ENCODE peak calls at places on chromosomes 7 and 10, in six cellular contexts. C is cardiac muscle cell; P is caudate nucleus; K is CD8-positive, alpha-beta memory T cell; U is WERI-Rb-1; Z is PC-3. T is an unnamed sample.

GRCh38 chr7:95824586-95824985 is 52.2 kb downstream of the DYNC1I1 start:
- DNase-seq in C (no peak), P (no peak), Z (no peak), K (no peak), U (no peak), T (no peak)

GRCh38 chr10:120979435-120980315 is 128.5 kb downstream of the WDR11 start:
- DNase-seq in P (no peak), Z (no peak), K (no peak), C (peak), U (peak), T (no peak)

GRCh38 chr10:125113661-125114388 is 46.5 kb downstream of the CTBP2 start:
- DNase-seq in P (no peak), U (no peak), K (no peak), C (peak), Z (no peak), T (no peak)

GRCh38 chr10:130022501-130023299 is 58.6 kb upstream of the EBF3 start:
- DNase-seq in K (no peak), U (peak), Z (peak), P (no peak), C (peak), T (no peak)

GRCh38 chr7:24388212-24388611 is 104.2 kb downstream of the NPY start:
- DNase-seq in K (no peak), U (no peak), Z (no peak), C (no peak), P (no peak), T (no peak)

GRCh38 chr10:97154162-97154561 is 31.6 kb downstream of the SLIT1 start:
- DNase-seq in U (no peak), C (no peak), Z (no peak), P (no peak), K (no peak), T (no peak)

GRCh38 chr7:1693991-1694524 is 24.0 kb downstream of the ELFN1 start:
- DNase-seq in P (peak), K (no peak), Z (peak), C (peak), U (peak), T (no peak)

GRCh38 chr7:125573131-125573530 is 643.5 kb upstream of the POT1 start:
- DNase-seq in U (no peak), Z (no peak), C (no peak), P (no peak), K (no peak), T (no peak)

GRCh38 chr10:27759483-27760281 is 14.1 kb upstream of the MKX start:
- DNase-seq in C (no peak), Z (peak), K (no peak), P (no peak), U (no peak), T (no peak)

GRCh38 chr10:35794703-35795102 is 152.6 kb upstream of the FZD8 start:
- DNase-seq in K (no peak), P (no peak), Z (no peak), C (peak), U (no peak), T (no peak)

GRCh38 chr10:113520606-113521481 is 32.0 kb upstream of the HABP2 start:
- DNase-seq in K (no peak), U (peak), Z (peak), P (peak), C (peak), T (no peak)

GRCh38 chr7:81267508-81267907 is 348.7 kb upstream of the SEMA3C start:
- DNase-seq in C (peak), K (no peak), U (no peak), Z (peak), P (no peak), T (peak)

GRCh38 chr10:114310346-114310745 is 71.3 kb downstream of the VWA2 start:
- DNase-seq in C (no peak), K (no peak), U (no peak), P (no peak), Z (peak), T (no peak)

GRCh38 chr10:75058142-75058541 is 53.3 kb upstream of the SAMD8 start:
- DNase-seq in P (no peak), Z (no peak), U (no peak), K (no peak), C (no peak), T (no peak)

GRCh38 chr7:141053626-141054025 is 20.2 kb upstream of the TMEM178B start:
- DNase-seq in U (no peak), K (peak), P (no peak), C (no peak), Z (no peak), T (no peak)

GRCh38 chr7:15330943-15331342 is 230.9 kb downstream of the AGMO start:
- DNase-seq in C (no peak), U (no peak), K (no peak), Z (no peak), P (no peak), T (no peak)

GRCh38 chr10:45378866-45379265 is 4.8 kb downstream of the ALOX5 start:
- DNase-seq in K (no peak), P (no peak), Z (no peak), C (no peak), U (peak), T (peak)

GRCh38 chr7:40822861-40823260 is 688.1 kb downstream of the SUGCT start:
- DNase-seq in C (no peak), K (no peak), P (no peak), Z (peak), U (no peak), T (no peak)

GRCh38 chr7:112021348-112022044 is 184.7 kb downstream of the DOCK4 start:
- DNase-seq in U (no peak), C (no peak), K (no peak), Z (no peak), P (no peak), T (no peak)

GRCh38 chr10:80356563-80356999 is at the start of the genes DYDC1 and DYDC2:
- DNase-seq in Z (no peak), K (no peak), P (peak), C (peak), U (peak), T (no peak)

GRCh38 chr10:111430070-111430469 is 353.2 kb downstream of the ADRA2A start:
- DNase-seq in K (no peak), P (no peak), C (no peak), U (no peak), Z (no peak), T (no peak)

GRCh38 chr7:89133819-89134218 is 338.3 kb upstream of the TEX47 start:
- DNase-seq in P (no peak), K (no peak), U (no peak), Z (no peak), C (no peak), T (no peak)

GRCh38 chr10:64648915-64649314 is 1127.7 kb downstream of the REEP3 start:
- DNase-seq in K (no peak), C (no peak), P (no peak), Z (peak), U (peak), T (no peak)

GRCh38 chr7:23298141-23298851 is 843 bp upstream of the MALSU1 start:
- DNase-seq in C (peak), Z (peak), K (no peak), P (no peak), U (peak), T (peak)

GRCh38 chr10:47438857-47439474 is 44.9 kb downstream of the ANXA8 start:
- DNase-seq in C (peak), K (no peak), P (no peak), U (peak), Z (peak), T (peak)

GRCh38 chr7:31633894-31634494 is 53.0 kb upstream of the PPP1R17 start:
- DNase-seq in C (peak), U (peak), Z (peak), K (no peak), P (peak), T (peak)

GRCh38 chr10:124494050-124494807 is 32.6 kb downstream of the LHPP start:
- DNase-seq in U (no peak), C (no peak), P (peak), K (no peak), Z (no peak), T (no peak)

GRCh38 chr10:32983333-32983909 is 25.4 kb upstream of the ITGB1 start:
- DNase-seq in C (peak), P (no peak), Z (peak), K (peak), U (no peak), T (no peak)

GRCh38 chr10:103580422-103580821 is 86.9 kb downstream of the NEURL1 start:
- DNase-seq in U (no peak), Z (no peak), P (no peak), C (no peak), K (no peak), T (no peak)

GRCh38 chr7:36487756-36488336 is 98.2 kb downstream of the ANLN start:
- DNase-seq in C (peak), Z (peak), K (no peak), U (peak), P (peak), T (peak)

GRCh38 chr10:98309366-98310355 is 41.7 kb upstream of the LOXL4 start:
- DNase-seq in U (peak), Z (peak), P (peak), C (peak), K (no peak), T (peak)

GRCh38 chr7:45884136-45884535 is 4.2 kb upstream of the IGFBP1 start:
- DNase-seq in C (no peak), Z (no peak), K (no peak), U (no peak), P (no peak), T (peak)

GRCh38 chr7:26910221-26910620 is 45.8 kb upstream of the SKAP2 start:
- DNase-seq in C (peak), P (no peak), Z (peak), K (peak), U (no peak), T (peak)

GRCh38 chr7:127953423-127953822 is 77.8 kb downstream of the LRRC4 start:
- DNase-seq in K (no peak), U (no peak), Z (no peak), C (no peak), P (no peak), T (no peak)
- H3K27ac ChIP-seq in K (no peak), U (no peak), Z (no peak), C (no peak), P (no peak), T (no peak)

GRCh38 chr7:42572046-42572445 is 335.0 kb upstream of the GLI3 start:
- DNase-seq in C (no peak), Z (no peak), U (no peak), K (no peak), P (no peak), T (no peak)

GRCh38 chr7:42561797-42562196 is 324.8 kb upstream of the GLI3 start:
- DNase-seq in P (no peak), Z (no peak), U (no peak), C (no peak), K (no peak), T (no peak)

GRCh38 chr7:42572561-42572960 is 335.6 kb upstream of the GLI3 start:
- DNase-seq in Z (no peak), U (no peak), P (no peak), K (no peak), C (no peak), T (no peak)

GRCh38 chr7:42566981-42567510 is 330.0 kb upstream of the GLI3 start:
- DNase-seq in U (no peak), C (no peak), P (no peak), K (no peak), Z (peak), T (no peak)
- H3K27ac ChIP-seq in U (no peak), C (no peak), P (no peak), K (no peak), Z (peak), T (no peak)

DNA sequence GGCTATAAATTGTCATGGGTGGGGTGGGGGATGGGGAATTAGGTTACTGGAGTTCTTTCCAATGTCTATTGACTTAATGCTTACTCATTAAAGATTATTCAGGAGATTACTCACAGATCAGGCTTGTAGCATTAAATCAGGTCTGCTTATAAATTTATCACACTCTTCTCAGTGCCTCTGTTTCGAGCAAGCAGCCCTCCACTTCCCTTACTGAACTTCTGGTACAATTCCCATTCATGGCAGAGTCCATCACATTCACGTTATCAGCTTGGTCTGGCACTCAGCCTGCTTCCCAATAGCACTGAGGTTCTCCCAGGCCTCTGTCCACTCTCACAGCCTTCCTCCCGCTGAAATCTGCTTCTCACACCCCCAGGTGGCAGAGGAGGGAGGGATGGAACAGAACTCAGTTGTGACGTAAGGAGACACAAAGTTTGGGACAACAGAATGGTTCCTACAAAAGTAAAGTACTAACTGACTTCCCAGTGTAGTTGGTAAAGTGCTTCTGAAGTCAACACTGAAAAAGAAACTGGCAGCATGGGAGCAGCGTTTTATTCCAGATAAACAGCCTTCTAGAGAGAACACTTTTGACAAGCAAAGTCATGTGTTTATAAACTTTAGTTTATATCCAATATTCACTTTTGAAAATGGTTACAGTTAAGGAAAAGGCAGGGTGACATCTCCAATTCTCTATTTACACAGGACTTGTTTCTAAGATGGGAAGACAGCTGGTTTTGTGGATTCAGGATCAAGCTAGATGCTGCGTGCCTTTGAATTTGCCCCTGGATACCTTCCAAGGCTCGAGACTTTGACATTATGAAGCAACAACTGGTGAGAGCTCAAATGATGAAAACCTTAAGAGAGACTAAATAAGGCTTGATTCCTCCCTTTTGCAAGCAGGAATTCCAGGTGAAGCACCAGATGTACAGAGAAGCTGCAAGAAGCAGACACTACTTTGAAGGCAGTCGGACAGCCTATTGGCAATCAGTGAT is 81.4 kb downstream of the ATXN7L1 start:
- DNase-seq in Z (peak), K (no peak), U (no peak), P (no peak), C (peak), T (peak)
- H3K27ac ChIP-seq in Z (peak), K (no peak), U (no peak), P (no peak), C (no peak), T (peak)

DNA sequence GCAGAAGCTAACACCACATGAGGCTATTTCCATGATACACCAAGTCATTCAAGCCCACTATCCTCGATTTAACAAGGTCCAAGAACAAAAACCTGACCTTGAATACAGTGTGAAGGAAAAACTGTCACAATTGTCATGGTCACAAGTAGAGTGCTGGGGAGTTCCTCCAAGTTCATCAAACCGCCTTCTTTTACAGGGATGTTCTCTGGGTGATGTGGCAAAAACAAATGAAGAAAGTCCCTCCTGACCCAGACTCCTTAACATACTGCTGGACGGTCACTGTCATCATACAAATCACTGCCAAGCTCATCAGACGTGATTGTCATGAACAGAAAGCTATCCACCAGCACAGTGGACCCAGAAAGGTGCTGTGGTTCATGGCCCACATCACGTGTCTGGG is 28.9 kb downstream of the HIPK2 start:
- DNase-seq in P (no peak), Z (no peak), C (no peak), U (no peak), K (no peak), T (no peak)
- H3K27ac ChIP-seq in P (no peak), Z (no peak), C (peak), U (no peak), K (no peak), T (no peak)

GRCh38 chr7:100705341-100705752 is 574 bp upstream of the POP7 start:
- DNase-seq in U (peak), P (peak), C (peak), Z (peak), K (peak), T (peak)

GRCh38 chr7:100710452-100710851 is 4.5 kb downstream of the POP7 start:
- DNase-seq in K (no peak), Z (no peak), U (no peak), C (no peak), P (no peak), T (no peak)

GRCh38 chr7:100708395-100708794 is 2.5 kb downstream of the POP7 start:
- DNase-seq in Z (no peak), K (no peak), C (no peak), P (no peak), U (no peak), T (no peak)

GRCh38 chr7:100705753-100706671 is at the start of gene POP7:
- DNase-seq in U (peak), P (peak), Z (peak), C (peak), K (peak), T (peak)

GRCh38 chr7:100706672-100707311 is 871 bp downstream of the POP7 start:
- DNase-seq in U (no peak), P (peak), Z (no peak), C (no peak), K (no peak), T (no peak)
- H3K27ac ChIP-seq in U (peak), P (no peak), Z (no peak), C (no peak), K (peak), T (peak)

DNA sequence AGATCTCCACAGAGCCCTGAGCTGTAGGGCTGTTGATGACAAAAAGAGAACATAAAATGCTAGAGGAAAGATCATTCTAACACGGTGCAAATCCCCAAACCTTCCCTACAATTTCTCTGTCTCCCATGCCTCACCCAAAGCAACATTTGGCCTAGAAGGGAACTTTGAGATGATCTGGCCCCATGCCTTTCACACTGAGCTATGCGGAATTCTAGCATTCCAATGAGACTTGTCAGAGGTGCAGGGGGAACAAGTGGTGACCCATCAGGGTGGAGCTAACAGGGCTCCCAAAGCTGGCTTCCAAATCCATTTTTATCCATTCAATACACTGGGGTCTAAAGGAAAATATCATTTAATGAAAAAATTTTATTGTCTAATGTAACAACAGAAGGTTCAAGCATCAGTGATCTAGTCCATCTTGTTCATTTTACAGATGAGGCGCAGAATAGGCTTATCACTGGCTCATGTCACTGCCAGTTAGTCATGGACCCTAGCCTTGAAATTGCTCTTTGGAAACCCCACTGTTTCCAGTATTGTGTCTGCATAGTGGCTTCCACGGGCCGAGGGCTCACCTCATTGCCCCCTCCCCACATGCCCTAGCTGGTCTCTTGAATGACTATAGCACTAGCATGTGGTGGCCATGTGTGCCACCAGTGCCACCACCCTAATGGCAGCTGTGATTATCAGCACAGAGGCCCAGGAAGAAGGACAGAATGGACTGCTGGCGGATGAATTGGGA is 1001.0 kb downstream of the LRMDA start:
- DNase-seq in C (peak), P (no peak), U (no peak), Z (peak), K (no peak), T (peak)
- H3K27ac ChIP-seq in C (peak), P (no peak), U (no peak), Z (peak), K (no peak), T (peak)

GRCh38 chr7:32658034-32658944 is 163.0 kb downstream of the AVL9 start:
- DNase-seq in P (no peak), Z (peak), U (no peak), C (peak), K (no peak), T (peak)
- H3K27ac ChIP-seq in P (no peak), Z (peak), U (no peak), C (no peak), K (no peak), T (peak)

GRCh38 chr7:121446526-121446925 is 50.4 kb upstream of the FAM3C start:
- DNase-seq in P (no peak), K (no peak), U (no peak), C (no peak), Z (no peak), T (no peak)
- H3K27ac ChIP-seq in P (no peak), K (no peak), U (no peak), C (no peak), Z (no peak), T (no peak)

T was measured in PC-9.